ENCODE peak calls at places on chromosomes 13 and 19, in nine cellular contexts. One of them, this sample, is unnamed.

GRCh38 chr19:6057651-6058365 is 52.5 kb downstream of the RFX2 start:
- DNase-seq in uterus: peak; percentile 30
- DNase-seq in lower leg skin: no peak
- DNase-seq in esophagus squamous epithelium: no peak
- DNase-seq in prostate gland: peak; percentile 61
- DNase-seq in transverse colon: no peak
- DNase-seq in GM12891: no peak
- DNase-seq in ovary: no peak
- DNase-seq in tibial nerve: no peak
- DNase-seq in this sample: no peak

GRCh38 chr19:492091-492531 is 4.2 kb upstream of the MADCAM1 start:
- DNase-seq in tibial nerve: no peak
- DNase-seq in esophagus squamous epithelium: no peak
- DNase-seq in prostate gland: no peak
- DNase-seq in ovary: no peak
- DNase-seq in uterus: no peak
- DNase-seq in transverse colon: no peak
- DNase-seq in GM12891: no peak
- DNase-seq in lower leg skin: no peak
- DNase-seq in this sample: peak; percentile 68

GRCh38 chr19:16026756-16027155 is 49.5 kb upstream of the TPM4 start:
- DNase-seq in lower leg skin: no peak
- DNase-seq in transverse colon: no peak
- DNase-seq in GM12891: no peak
- DNase-seq in uterus: no peak
- DNase-seq in ovary: no peak
- DNase-seq in prostate gland: no peak
- DNase-seq in tibial nerve: no peak
- DNase-seq in esophagus squamous epithelium: no peak
- DNase-seq in this sample: no peak

GRCh38 chr13:24233351-24233901 is 72.9 kb downstream of the SPATA13 start:
- DNase-seq in prostate gland: no peak
- DNase-seq in lower leg skin: no peak
- DNase-seq in ovary: peak; percentile 64
- DNase-seq in GM12891: no peak
- DNase-seq in transverse colon: no peak
- DNase-seq in esophagus squamous epithelium: no peak
- DNase-seq in uterus: peak; percentile 45
- DNase-seq in tibial nerve: no peak
- DNase-seq in this sample: no peak

GRCh38 chr19:35228177-35228930 is at the start of gene FAM187B:
- DNase-seq in esophagus squamous epithelium: no peak
- DNase-seq in lower leg skin: no peak
- DNase-seq in ovary: no peak
- DNase-seq in uterus: no peak
- DNase-seq in prostate gland: no peak
- DNase-seq in GM12891: no peak
- DNase-seq in transverse colon: no peak
- DNase-seq in tibial nerve: no peak
- DNase-seq in this sample: no peak

GRCh38 chr19:16824658-16825311 is 4.4 kb upstream of the SIN3B start:
- DNase-seq in esophagus squamous epithelium: no peak
- DNase-seq in transverse colon: no peak
- DNase-seq in ovary: no peak
- DNase-seq in prostate gland: no peak
- DNase-seq in uterus: peak; percentile 40
- DNase-seq in tibial nerve: no peak
- DNase-seq in lower leg skin: no peak
- DNase-seq in GM12891: no peak
- DNase-seq in this sample: no peak

GRCh38 chr19:50873056-50873455 is at the start of gene KLK2:
- DNase-seq in uterus: no peak
- DNase-seq in tibial nerve: no peak
- DNase-seq in prostate gland: peak; percentile 87
- DNase-seq in GM12891: no peak
- DNase-seq in transverse colon: no peak
- DNase-seq in lower leg skin: no peak
- DNase-seq in esophagus squamous epithelium: no peak
- DNase-seq in ovary: no peak
- DNase-seq in this sample: no peak

GRCh38 chr13:45811891-45812583 is 39.5 kb downstream of the SIAH3 start:
- DNase-seq in uterus: no peak
- DNase-seq in GM12891: no peak
- DNase-seq in lower leg skin: no peak
- DNase-seq in prostate gland: no peak
- DNase-seq in transverse colon: no peak
- DNase-seq in tibial nerve: no peak
- DNase-seq in ovary: no peak
- DNase-seq in esophagus squamous epithelium: no peak
- DNase-seq in this sample: no peak

GRCh38 chr13:26656919-26657318 is 99.4 kb downstream of the WASF3 start:
- DNase-seq in transverse colon: no peak
- DNase-seq in ovary: no peak
- DNase-seq in uterus: no peak
- DNase-seq in GM12891: no peak
- DNase-seq in tibial nerve: no peak
- DNase-seq in lower leg skin: no peak
- DNase-seq in esophagus squamous epithelium: no peak
- DNase-seq in prostate gland: no peak
- DNase-seq in this sample: no peak

GRCh38 chr19:42185281-42185680 is 32.2 kb downstream of the DEDD2 start:
- DNase-seq in esophagus squamous epithelium: no peak
- DNase-seq in transverse colon: no peak
- DNase-seq in ovary: no peak
- DNase-seq in lower leg skin: no peak
- DNase-seq in tibial nerve: no peak
- DNase-seq in prostate gland: no peak
- DNase-seq in GM12891: no peak
- DNase-seq in uterus: no peak
- DNase-seq in this sample: no peak

GRCh38 chr13:100517706-100518105 is 70.9 kb downstream of the GGACT start:
- DNase-seq in transverse colon: no peak
- DNase-seq in tibial nerve: no peak
- DNase-seq in uterus: no peak
- DNase-seq in ovary: no peak
- DNase-seq in esophagus squamous epithelium: no peak
- DNase-seq in prostate gland: no peak
- DNase-seq in lower leg skin: no peak
- DNase-seq in GM12891: no peak
- DNase-seq in this sample: no peak

GRCh38 chr19:10086032-10086903 is at the start of gene SHFL:
- DNase-seq in prostate gland: peak; percentile 64
- DNase-seq in ovary: peak; percentile 76
- DNase-seq in GM12891: peak; percentile 93
- DNase-seq in esophagus squamous epithelium: no peak
- DNase-seq in lower leg skin: no peak
- DNase-seq in tibial nerve: peak; percentile 50
- DNase-seq in uterus: peak; percentile 82
- DNase-seq in transverse colon: peak; percentile 88
- DNase-seq in this sample: peak; percentile 88

DNA sequence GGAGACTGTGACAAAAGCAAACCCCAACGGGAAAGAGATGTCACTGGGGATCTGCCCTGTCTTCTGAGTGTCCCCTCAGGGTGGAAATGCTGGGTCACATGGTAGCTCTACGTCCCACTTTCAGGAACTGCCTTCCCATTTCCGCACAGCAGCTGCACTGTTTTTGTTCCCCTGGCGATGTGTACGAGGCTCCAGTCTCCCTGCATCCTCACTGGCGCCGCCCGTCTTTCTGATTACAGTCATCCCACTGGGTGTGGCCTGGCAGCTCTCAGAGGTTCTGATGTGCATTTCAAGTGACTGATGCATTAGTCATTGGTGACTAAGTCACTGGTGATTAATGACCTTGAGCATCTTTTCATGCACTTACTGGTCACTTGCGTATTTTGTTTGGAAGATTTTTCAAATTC is 21.2 kb downstream of the PCID2 start:
- DNase-seq in lower leg skin: peak; percentile 91
- DNase-seq in ovary: peak; percentile 26
- DNase-seq in uterus: peak; percentile 61
- DNase-seq in tibial nerve: peak; percentile 72
- DNase-seq in transverse colon: peak; percentile 51
- DNase-seq in esophagus squamous epithelium: peak; percentile 15
- DNase-seq in GM12891: no peak
- DNase-seq in prostate gland: no peak
- DNase-seq in this sample: peak; percentile 89
- TF ChIP-seq POLR2A in lower leg skin: no peak
- TF ChIP-seq POLR2A in ovary: no peak
- TF ChIP-seq POLR2A in uterus: no peak
- TF ChIP-seq POLR2A in tibial nerve: no peak
- TF ChIP-seq POLR2A in transverse colon: no peak
- TF ChIP-seq POLR2A in esophagus squamous epithelium: no peak
- TF ChIP-seq POLR2A in GM12891: no peak
- TF ChIP-seq POLR2A in prostate gland: no peak
- TF ChIP-seq POLR2A in this sample: no peak

GRCh38 chr19:3904233-3904632 is 23.7 kb downstream of the ATCAY start:
- DNase-seq in uterus: no peak
- DNase-seq in lower leg skin: no peak
- DNase-seq in GM12891: no peak
- DNase-seq in tibial nerve: no peak
- DNase-seq in prostate gland: no peak
- DNase-seq in esophagus squamous epithelium: no peak
- DNase-seq in ovary: no peak
- DNase-seq in transverse colon: no peak
- DNase-seq in this sample: no peak

GRCh38 chr19:3908266-3909054 is 24.4 kb upstream of the NMRK2 start:
- DNase-seq in GM12891: no peak
- DNase-seq in ovary: no peak
- DNase-seq in tibial nerve: no peak
- DNase-seq in lower leg skin: no peak
- DNase-seq in prostate gland: no peak
- DNase-seq in uterus: no peak
- DNase-seq in transverse colon: no peak
- DNase-seq in esophagus squamous epithelium: no peak
- DNase-seq in this sample: no peak

GRCh38 chr19:3907626-3908265 is 25.1 kb upstream of the NMRK2 start:
- DNase-seq in GM12891: no peak
- DNase-seq in lower leg skin: no peak
- DNase-seq in ovary: no peak
- DNase-seq in prostate gland: no peak
- DNase-seq in esophagus squamous epithelium: no peak
- DNase-seq in transverse colon: no peak
- DNase-seq in uterus: no peak
- DNase-seq in tibial nerve: no peak
- DNase-seq in this sample: no peak

GRCh38 chr19:3914199-3914598 is 18.7 kb upstream of the NMRK2 start:
- DNase-seq in uterus: no peak
- DNase-seq in prostate gland: no peak
- DNase-seq in esophagus squamous epithelium: no peak
- DNase-seq in ovary: no peak
- DNase-seq in transverse colon: no peak
- DNase-seq in tibial nerve: no peak
- DNase-seq in GM12891: no peak
- DNase-seq in lower leg skin: no peak
- DNase-seq in this sample: no peak

DNA sequence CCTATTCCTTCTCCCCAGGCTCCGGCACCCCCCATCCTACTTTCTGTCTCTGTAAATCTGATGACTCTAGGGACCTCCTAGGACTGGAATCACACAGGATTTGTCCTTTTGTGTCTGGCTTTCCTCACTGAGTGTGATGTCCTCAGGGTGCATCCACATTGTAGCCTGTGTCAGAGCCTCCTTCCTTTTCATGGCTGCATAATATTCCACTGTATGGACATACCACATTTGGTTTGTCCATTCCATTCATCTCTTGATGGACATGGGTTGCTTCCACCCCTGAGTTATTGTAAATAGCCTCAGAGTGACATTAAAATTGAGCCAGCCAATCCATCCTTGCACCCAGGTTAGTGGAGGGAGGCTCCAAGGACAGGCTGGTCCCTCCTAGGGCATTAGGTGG is 22.8 kb upstream of the NMRK2 start:
- DNase-seq in uterus: no peak
- DNase-seq in tibial nerve: no peak
- DNase-seq in transverse colon: no peak
- DNase-seq in lower leg skin: no peak
- DNase-seq in GM12891: no peak
- DNase-seq in prostate gland: no peak
- DNase-seq in ovary: no peak
- DNase-seq in esophagus squamous epithelium: no peak
- DNase-seq in this sample: no peak
- TF ChIP-seq POLR2A in uterus: no peak
- TF ChIP-seq POLR2A in tibial nerve: no peak
- TF ChIP-seq POLR2A in transverse colon: no peak
- TF ChIP-seq POLR2A in lower leg skin: no peak
- TF ChIP-seq POLR2A in GM12891: no peak
- TF ChIP-seq POLR2A in prostate gland: no peak
- TF ChIP-seq POLR2A in ovary: no peak
- TF ChIP-seq POLR2A in esophagus squamous epithelium: no peak
- TF ChIP-seq POLR2A in this sample: no peak

DNA sequence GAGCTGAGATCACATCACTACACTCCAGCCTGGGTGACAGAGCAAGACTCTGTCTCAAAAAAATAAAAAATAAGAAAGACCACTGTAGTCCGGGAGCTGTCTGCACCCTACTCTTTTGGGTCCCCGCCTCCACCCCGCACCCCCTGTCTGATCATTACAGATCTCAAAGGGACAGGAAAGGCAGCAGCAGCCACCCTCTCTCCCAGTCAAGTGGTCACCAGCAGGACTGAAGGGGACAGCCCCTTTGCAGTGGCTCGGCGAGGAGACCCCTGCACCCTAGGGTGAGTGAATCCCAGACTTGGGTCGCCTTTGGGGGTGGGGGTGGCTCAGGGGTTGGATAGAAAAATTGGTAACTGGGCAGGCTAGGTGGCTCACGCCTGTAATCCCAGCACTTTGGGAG is 12.5 kb upstream of the KCNN1 start:
- DNase-seq in GM12891: no peak
- DNase-seq in prostate gland: no peak
- DNase-seq in uterus: no peak
- DNase-seq in lower leg skin: no peak
- DNase-seq in tibial nerve: no peak
- DNase-seq in transverse colon: no peak
- DNase-seq in ovary: no peak
- DNase-seq in esophagus squamous epithelium: no peak
- DNase-seq in this sample: no peak
- TF ChIP-seq POLR2A in GM12891: no peak
- TF ChIP-seq POLR2A in prostate gland: no peak
- TF ChIP-seq POLR2A in uterus: no peak
- TF ChIP-seq POLR2A in lower leg skin: no peak
- TF ChIP-seq POLR2A in tibial nerve: no peak
- TF ChIP-seq POLR2A in transverse colon: no peak
- TF ChIP-seq POLR2A in ovary: no peak
- TF ChIP-seq POLR2A in esophagus squamous epithelium: no peak
- TF ChIP-seq POLR2A in this sample: no peak

DNA sequence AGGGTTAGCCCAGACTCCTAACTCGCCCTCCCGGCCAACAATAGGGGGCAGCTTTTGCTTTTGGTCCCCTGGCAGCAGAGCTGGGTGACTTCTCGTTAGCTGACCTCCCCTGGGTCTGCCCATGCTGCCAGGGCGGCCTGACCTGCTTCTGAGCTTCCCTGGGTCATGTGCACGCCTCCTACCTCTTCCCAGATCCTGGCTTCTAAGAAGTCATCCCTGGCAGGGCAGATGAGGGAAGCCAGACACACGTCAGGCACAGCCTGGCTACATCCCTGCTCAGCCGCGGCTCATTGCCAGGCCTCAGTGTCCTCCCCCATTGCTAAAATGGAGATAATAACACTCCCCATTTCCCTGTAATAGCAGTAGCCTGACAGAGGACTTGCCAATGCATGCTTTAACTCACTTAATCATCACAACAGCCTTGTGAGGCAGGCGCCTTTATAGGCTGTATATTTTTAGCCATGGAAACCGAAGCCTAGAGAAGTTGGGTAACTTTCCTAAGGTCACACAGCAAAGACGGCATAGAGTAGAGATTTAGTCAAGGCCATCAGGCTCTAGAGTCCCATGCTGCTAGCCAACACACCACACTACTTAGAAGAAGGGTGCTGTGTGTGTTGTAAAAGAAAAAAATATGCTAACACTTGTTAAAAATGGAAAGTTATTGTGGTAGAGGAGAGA is 2.1 kb downstream of the KCNK6 start:
- DNase-seq in lower leg skin: no peak
- DNase-seq in GM12891: no peak
- DNase-seq in uterus: peak; percentile 89
- DNase-seq in ovary: peak; percentile 95
- DNase-seq in prostate gland: no peak
- DNase-seq in tibial nerve: no peak
- DNase-seq in esophagus squamous epithelium: no peak
- DNase-seq in transverse colon: peak; percentile 58
- DNase-seq in this sample: no peak
- TF ChIP-seq POLR2A in lower leg skin: no peak
- TF ChIP-seq POLR2A in GM12891: no peak
- TF ChIP-seq POLR2A in uterus: no peak
- TF ChIP-seq POLR2A in ovary: peak; percentile 42
- TF ChIP-seq POLR2A in prostate gland: peak; percentile 42
- TF ChIP-seq POLR2A in tibial nerve: no peak
- TF ChIP-seq POLR2A in esophagus squamous epithelium: no peak
- TF ChIP-seq POLR2A in transverse colon: no peak
- TF ChIP-seq POLR2A in this sample: no peak

This sample was measured in erythroblast.